ENCODE peak calls at places on chromosome 6, in nine cellular contexts. V is anterior cingulate cortex; P is brain pericyte; C is T follicular helper cell; X is hypothalamus; I is AG04450; D is pancreas; A is GM13976; K is stimulated activated CD4-positive, alpha-beta T cell treated with anti-CD3 and anti-CD28 coated beads, Interleukin-4, amount 100 ng/mL, for 48 hours. F is an unnamed sample.

GRCh38 chr6:22828179-22829062 is 259.1 kb downstream of the HDGFL1 start:
- DNase-seq in V (no peak), P (peak; percentile 69), C (no peak), X (no peak), I (peak; percentile 80), D (no peak), A (no peak), K (no peak), F (peak; percentile 36)

GRCh38 chr6:4459032-4459431 is 317.2 kb upstream of the CDYL start:
- DNase-seq in V (no peak), P (no peak), C (no peak), X (no peak), I (peak; percentile 63), D (no peak), A (no peak), K (no peak), F (no peak)

GRCh38 chr6:156061958-156062661 is 606.5 kb upstream of the NOX3 start:
- DNase-seq in V (no peak), P (no peak), C (no peak), X (no peak), I (no peak), D (no peak), A (no peak), K (no peak), F (no peak)

GRCh38 chr6:110053395-110054240 is 75.5 kb downstream of the GPR6 start:
- DNase-seq in V (no peak), P (no peak), C (no peak), X (no peak), I (peak; percentile 24), D (no peak), A (peak; percentile 53), K (no peak), F (no peak)

GRCh38 chr6:97066056-97066455 is 141.5 kb downstream of the KLHL32 start:
- DNase-seq in V (no peak), P (no peak), C (no peak), X (no peak), I (no peak), D (no peak), A (no peak), K (no peak), F (no peak)

GRCh38 chr6:142900467-142900961 is 44.5 kb downstream of the HIVEP2 start:
- DNase-seq in V (no peak), P (no peak), C (peak; percentile 61), X (no peak), I (no peak), D (no peak), A (no peak), K (no peak), F (no peak)

GRCh38 chr6:170124836-170125235 is 166.0 kb downstream of the DLL1 start:
- DNase-seq in V (no peak), P (no peak), C (no peak), X (no peak), I (no peak), D (peak; percentile 24), A (no peak), K (no peak), F (peak; percentile 78)

GRCh38 chr6:3109755-3110154 is 8.8 kb upstream of the BPHL start:
- DNase-seq in V (no peak), P (no peak), C (no peak), X (no peak), I (no peak), D (no peak), A (no peak), K (no peak), F (no peak)

GRCh38 chr6:7640607-7641577 is 50.9 kb downstream of the SNRNP48 start:
- DNase-seq in V (no peak), P (no peak), C (no peak), X (no peak), I (peak; percentile 43), D (no peak), A (no peak), K (no peak), F (no peak)

GRCh38 chr6:143333749-143334520 is 116.6 kb downstream of the ADAT2 start:
- DNase-seq in V (no peak), P (no peak), C (no peak), X (no peak), I (no peak), D (no peak), A (no peak), K (no peak), F (no peak)

GRCh38 chr6:40740518-40740917 is 153.4 kb upstream of the LRFN2 start:
- DNase-seq in V (no peak), P (no peak), C (no peak), X (no peak), I (no peak), D (no peak), A (no peak), K (no peak), F (no peak)

GRCh38 chr6:33716890-33717632 is 5.6 kb upstream of the UQCC2 start:
- DNase-seq in V (no peak), P (no peak), C (no peak), X (no peak), I (no peak), D (no peak), A (no peak), K (no peak), F (no peak)

GRCh38 chr6:11621119-11621518 is 83.6 kb downstream of the TMEM170B start:
- DNase-seq in V (no peak), P (no peak), C (no peak), X (no peak), I (no peak), D (no peak), A (no peak), K (no peak), F (no peak)

GRCh38 chr6:138086573-138087196 is 20.5 kb downstream of the PERP start:
- DNase-seq in V (no peak), P (peak; percentile 75), C (no peak), X (no peak), I (peak; percentile 53), D (no peak), A (no peak), K (no peak), F (no peak)

F was measured in left lung.